ENCODE peak calls at places on chromosomes 2 and 18, in six cellular contexts. F is PC-3, T is upper lobe of right lung, P is choroid plexus epithelial cell, O is lower leg skin, A is endodermal cell. W is an unnamed sample.
A peak's percentile ranks its signal among the peaks of the same experiment; 100 is the strongest.

GRCh38 chr2:59998324-59998723 is 555.1 kb downstream of the BCL11A start:
- DNase-seq in F (no peak), P (no peak), O (no peak), T (no peak), A (no peak), W (no peak)

GRCh38 chr2:43758738-43759137 is 15.1 kb upstream of the DYNC2LI1 start:
- DNase-seq in P (peak; percentile 6), O (no peak), F (peak; percentile 65), A (no peak), T (no peak), W (no peak)

GRCh38 chr2:180038997-180039396 is 31.9 kb upstream of the CWC22 start:
- DNase-seq in O (no peak), T (no peak), F (no peak), A (no peak), P (peak; percentile 24), W (no peak)

GRCh38 chr2:37318401-37318800 is 6.2 kb downstream of the PRKD3 start:
- DNase-seq in A (no peak), F (no peak), T (no peak), P (peak; percentile 92), O (no peak), W (no peak)

GRCh38 chr2:176650101-176650500 is 380.9 kb downstream of the MTX2 start:
- DNase-seq in A (no peak), F (no peak), T (no peak), P (no peak), O (no peak), W (no peak)

GRCh38 chr2:51344886-51345285 is 313.0 kb upstream of the NRXN1 start:
- DNase-seq in T (no peak), P (peak; percentile 74), A (no peak), O (no peak), F (no peak), W (no peak)

GRCh38 chr2:151260492-151261239 is 997 bp downstream of the RBM43 start:
- DNase-seq in O (no peak), T (no peak), F (no peak), A (no peak), P (peak; percentile 51), W (no peak)

GRCh38 chr2:238264072-238264460 is 24.2 kb upstream of the HES6 start:
- DNase-seq in A (no peak), T (no peak), O (no peak), P (no peak), F (no peak), W (no peak)

GRCh38 chr2:126932966-126933555 is 34.4 kb downstream of the TEX51 start:
- DNase-seq in O (no peak), T (no peak), P (no peak), A (no peak), F (no peak), W (no peak)

GRCh38 chr2:44553456-44553855 is 191.7 kb downstream of the CAMKMT start:
- DNase-seq in F (peak; percentile 79), A (no peak), O (no peak), P (peak; percentile 76), T (no peak), W (no peak)

GRCh38 chr18:50203801-50204604 is 9.1 kb upstream of the MYO5B start:
- DNase-seq in A (peak; percentile 91), O (no peak), T (no peak), F (peak; percentile 52), P (peak; percentile 64), W (no peak)
- TF ChIP-seq CTCF in A (peak; percentile 85), O (no peak), T (peak; percentile 60), F (peak; percentile 63), P (peak; percentile 85), W (no peak)

GRCh38 chr18:57913686-57914085 is 110.6 kb upstream of the ATP8B1 start:
- DNase-seq in A (no peak), P (no peak), F (no peak), O (no peak), T (no peak), W (no peak)

GRCh38 chr18:57908092-57908491 is 105.0 kb upstream of the ATP8B1 start:
- DNase-seq in T (no peak), O (no peak), P (no peak), F (no peak), A (no peak), W (no peak)

GRCh38 chr18:57909620-57910019 is 106.5 kb upstream of the ATP8B1 start:
- DNase-seq in T (no peak), O (peak; percentile 52), A (no peak), P (peak; percentile 51), F (peak; percentile 47), W (no peak)

GRCh38 chr18:57910134-57910533 is 107.0 kb upstream of the ATP8B1 start:
- DNase-seq in F (no peak), O (peak; percentile 28), A (no peak), T (no peak), P (peak; percentile 32), W (no peak)

DNA sequence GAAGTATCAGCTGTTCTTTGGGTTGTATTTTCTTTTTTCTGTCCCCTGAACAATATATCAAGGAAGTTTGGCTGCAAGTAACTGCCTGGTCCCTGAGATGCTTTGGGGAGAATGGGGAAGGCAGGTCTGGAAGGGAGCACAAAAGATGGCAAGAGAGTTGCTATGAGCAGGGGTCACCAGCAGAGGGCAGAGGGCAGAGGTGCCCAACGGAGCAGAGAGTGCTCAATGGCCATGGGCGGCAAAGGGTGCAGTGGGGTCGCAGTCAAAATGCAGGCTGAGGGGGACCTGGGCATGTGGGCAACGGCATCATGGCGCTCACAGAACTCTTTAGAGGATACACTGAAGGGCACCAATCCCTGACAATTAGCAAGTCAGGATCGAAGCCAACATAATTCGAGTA is 107.7 kb upstream of the ATP8B1 start:
- DNase-seq in F (peak; percentile 15), A (peak; percentile 88), P (no peak), T (no peak), O (no peak), W (no peak)
- TF ChIP-seq CTCF in F (peak; percentile 64), A (peak; percentile 76), P (peak; percentile 56), T (peak; percentile 12), O (no peak), W (no peak)

GRCh38 chr2:23988371-23988770 is 21.5 kb upstream of the MFSD2B start:
- DNase-seq in T (no peak), P (peak; percentile 23), F (peak; percentile 62), O (no peak), A (no peak), W (no peak)
- TF ChIP-seq CTCF in T (peak; percentile 29), P (no peak), F (peak; percentile 80), O (no peak), A (peak; percentile 47), W (no peak)

GRCh38 chr2:88235987-88236386 is 65.8 kb downstream of the THNSL2 start:
- DNase-seq in O (no peak), T (no peak), F (no peak), A (no peak), P (no peak), W (no peak)
- TF ChIP-seq CTCF in O (no peak), T (no peak), F (no peak), A (no peak), P (no peak), W (no peak)

GRCh38 chr2:108360776-108361468 is 16.8 kb upstream of the SULT1C4 start:
- DNase-seq in T (no peak), P (no peak), A (no peak), O (no peak), F (no peak), W (no peak)
- TF ChIP-seq CTCF in T (no peak), P (no peak), A (no peak), O (no peak), F (no peak), W (no peak)

GRCh38 chr2:7031424-7032245 is 114.4 kb downstream of the RNF144A start:
- DNase-seq in P (peak; percentile 92), F (peak; percentile 100), T (peak; percentile 90), A (no peak), O (peak; percentile 90), W (no peak)

GRCh38 chr2:7035884-7036283 is 118.7 kb downstream of the RNF144A start:
- DNase-seq in T (no peak), F (no peak), O (no peak), P (no peak), A (no peak), W (no peak)

GRCh38 chr2:7032371-7032770 is 115.2 kb downstream of the RNF144A start:
- DNase-seq in P (no peak), O (no peak), F (no peak), A (no peak), T (no peak), W (no peak)

GRCh38 chr2:7033136-7033960 is 116.1 kb downstream of the RNF144A start:
- DNase-seq in F (no peak), P (no peak), O (no peak), T (no peak), A (no peak), W (no peak)

DNA sequence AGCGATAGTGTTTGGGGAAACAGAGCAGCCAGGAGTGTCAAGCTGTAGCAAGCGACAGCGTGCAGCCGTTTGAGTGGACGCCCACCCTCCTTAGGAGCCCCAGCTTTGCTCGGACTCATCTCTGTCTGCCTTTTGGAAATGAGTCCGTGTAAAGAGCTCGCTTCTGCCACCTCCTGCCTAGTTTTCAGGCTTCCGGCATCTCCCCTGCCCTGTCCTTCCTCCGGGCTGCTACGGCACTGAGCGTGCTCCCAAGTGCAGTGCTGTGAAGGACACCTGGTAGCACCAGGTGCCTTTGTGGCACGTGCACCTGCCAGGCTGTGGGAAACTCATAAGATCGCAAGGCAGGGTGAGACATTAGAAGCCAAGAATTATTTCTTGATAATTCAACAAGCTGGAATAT is 117.1 kb downstream of the RNF144A start:
- DNase-seq in A (peak; percentile 77), T (no peak), O (no peak), F (peak; percentile 31), P (peak; percentile 43), W (no peak)
- TF ChIP-seq CTCF in A (peak; percentile 59), T (peak; percentile 33), O (no peak), F (peak; percentile 54), P (peak; percentile 47), W (no peak)